ENCODE peak calls at places on chromosomes 11 and 22, in seven cellular contexts. One of them, this sample, is unnamed.

GRCh38 chr11:128716231-128716630 is 22.4 kb downstream of the FLI1 start:
- DNase-seq in head of caudate nucleus: no peak
- DNase-seq in activated T-cell treated with anti-CD3 and anti-CD28 coated beads, Interleukin-2, amount 50 U/mL, for 72 hours: no peak
- DNase-seq in mesenchymal stem cell: peak; percentile 73
- DNase-seq in lung: no peak
- DNase-seq in NCI-H2029: no peak
- DNase-seq in T-helper 1 cell: no peak
- DNase-seq in this sample: no peak

GRCh38 chr11:65851811-65852507 is 6.0 kb downstream of the CFL1 start:
- DNase-seq in lung: no peak
- DNase-seq in mesenchymal stem cell: no peak
- DNase-seq in activated T-cell treated with anti-CD3 and anti-CD28 coated beads, Interleukin-2, amount 50 U/mL, for 72 hours: no peak
- DNase-seq in head of caudate nucleus: no peak
- DNase-seq in NCI-H2029: no peak
- DNase-seq in T-helper 1 cell: no peak
- DNase-seq in this sample: no peak

GRCh38 chr11:129416080-129416820 is 40.6 kb downstream of the BARX2 start:
- DNase-seq in mesenchymal stem cell: no peak
- DNase-seq in activated T-cell treated with anti-CD3 and anti-CD28 coated beads, Interleukin-2, amount 50 U/mL, for 72 hours: no peak
- DNase-seq in lung: no peak
- DNase-seq in T-helper 1 cell: no peak
- DNase-seq in NCI-H2029: no peak
- DNase-seq in head of caudate nucleus: no peak
- DNase-seq in this sample: no peak

GRCh38 chr22:46881373-46882118 is 119.1 kb downstream of the TBC1D22A start:
- DNase-seq in NCI-H2029: no peak
- DNase-seq in lung: no peak
- DNase-seq in mesenchymal stem cell: peak; percentile 6
- DNase-seq in T-helper 1 cell: no peak
- DNase-seq in activated T-cell treated with anti-CD3 and anti-CD28 coated beads, Interleukin-2, amount 50 U/mL, for 72 hours: no peak
- DNase-seq in head of caudate nucleus: no peak
- DNase-seq in this sample: no peak

GRCh38 chr11:121841487-121842167 is 274.4 kb downstream of the BLID start:
- DNase-seq in mesenchymal stem cell: peak; percentile 9
- DNase-seq in T-helper 1 cell: no peak
- DNase-seq in NCI-H2029: no peak
- DNase-seq in lung: no peak
- DNase-seq in head of caudate nucleus: no peak
- DNase-seq in activated T-cell treated with anti-CD3 and anti-CD28 coated beads, Interleukin-2, amount 50 U/mL, for 72 hours: no peak
- DNase-seq in this sample: no peak

GRCh38 chr11:33620423-33621120 is 80.1 kb downstream of the C11orf91 start:
- DNase-seq in lung: no peak
- DNase-seq in T-helper 1 cell: no peak
- DNase-seq in mesenchymal stem cell: no peak
- DNase-seq in NCI-H2029: no peak
- DNase-seq in activated T-cell treated with anti-CD3 and anti-CD28 coated beads, Interleukin-2, amount 50 U/mL, for 72 hours: no peak
- DNase-seq in head of caudate nucleus: no peak
- DNase-seq in this sample: no peak

GRCh38 chr11:75445315-75445953 is 12.4 kb upstream of the KLHL35 start:
- DNase-seq in T-helper 1 cell: peak; percentile 54
- DNase-seq in lung: peak; percentile 71
- DNase-seq in NCI-H2029: peak; percentile 52
- DNase-seq in head of caudate nucleus: peak; percentile 63
- DNase-seq in mesenchymal stem cell: peak; percentile 60
- DNase-seq in activated T-cell treated with anti-CD3 and anti-CD28 coated beads, Interleukin-2, amount 50 U/mL, for 72 hours: peak; percentile 71
- DNase-seq in this sample: peak; percentile 55

GRCh38 chr11:74714904-74715303 is 16.3 kb downstream of the CHRDL2 start:
- DNase-seq in lung: no peak
- DNase-seq in activated T-cell treated with anti-CD3 and anti-CD28 coated beads, Interleukin-2, amount 50 U/mL, for 72 hours: peak; percentile 46
- DNase-seq in head of caudate nucleus: no peak
- DNase-seq in mesenchymal stem cell: no peak
- DNase-seq in NCI-H2029: no peak
- DNase-seq in T-helper 1 cell: no peak
- DNase-seq in this sample: no peak

GRCh38 chr11:46120711-46121327 is 435 bp downstream of the PHF21A start:
- DNase-seq in activated T-cell treated with anti-CD3 and anti-CD28 coated beads, Interleukin-2, amount 50 U/mL, for 72 hours: peak; percentile 37
- DNase-seq in head of caudate nucleus: peak; percentile 63
- DNase-seq in lung: peak; percentile 37
- DNase-seq in mesenchymal stem cell: peak; percentile 91
- DNase-seq in NCI-H2029: peak; percentile 51
- DNase-seq in T-helper 1 cell: no peak
- DNase-seq in this sample: no peak